ENCODE peak calls at places on chromosomes 6 and 20, in six cellular contexts. Q is sigmoid colon, A is heart left ventricle, P is cardiac muscle cell, V is endothelial cell of umbilical vein, C is GM23338. W is an unnamed sample. For H3K36me3, the result is how much of the 10 kb centered on the place peaks cover.

GRCh38 chr20:35490736-35491181 is 35.4 kb downstream of the CEP250 start:
- DNase-seq in Q (no peak), A (no peak), P (no peak), V (no peak), C (no peak), W (no peak)

GRCh38 chr6:41066867-41067304 is 5.3 kb downstream of the OARD1 start:
- DNase-seq in Q (peak), A (peak), P (peak), V (peak), C (peak), W (peak)

GRCh38 chr20:17910828-17911294 is 57.7 kb downstream of the SNX5 start:
- DNase-seq in Q (peak), A (peak), P (peak), V (peak), C (peak), W (no peak)

GRCh38 chr6:90021701-90022100 is 127.4 kb downstream of the GJA10 start:
- DNase-seq in Q (no peak), A (no peak), P (no peak), V (no peak), C (no peak), W (no peak)

GRCh38 chr6:106981901-106982300 is 7.4 kb upstream of the CD24 start:
- DNase-seq in Q (no peak), A (no peak), P (no peak), V (no peak), C (no peak), W (no peak)

GRCh38 chr6:14441371-14441781 is 323.8 kb downstream of the CD83 start:
- DNase-seq in Q (peak), A (peak), P (peak), V (no peak), C (no peak), W (no peak)

GRCh38 chr6:36633915-36634314 is 39.8 kb downstream of the SRSF3 start:
- DNase-seq in Q (no peak), A (peak), P (peak), V (peak), C (no peak), W (no peak)

GRCh38 chr6:34512738-34513115 is 43.4 kb downstream of the SPDEF start:
- DNase-seq in Q (peak), A (no peak), P (no peak), V (no peak), C (no peak), W (peak)

DNA sequence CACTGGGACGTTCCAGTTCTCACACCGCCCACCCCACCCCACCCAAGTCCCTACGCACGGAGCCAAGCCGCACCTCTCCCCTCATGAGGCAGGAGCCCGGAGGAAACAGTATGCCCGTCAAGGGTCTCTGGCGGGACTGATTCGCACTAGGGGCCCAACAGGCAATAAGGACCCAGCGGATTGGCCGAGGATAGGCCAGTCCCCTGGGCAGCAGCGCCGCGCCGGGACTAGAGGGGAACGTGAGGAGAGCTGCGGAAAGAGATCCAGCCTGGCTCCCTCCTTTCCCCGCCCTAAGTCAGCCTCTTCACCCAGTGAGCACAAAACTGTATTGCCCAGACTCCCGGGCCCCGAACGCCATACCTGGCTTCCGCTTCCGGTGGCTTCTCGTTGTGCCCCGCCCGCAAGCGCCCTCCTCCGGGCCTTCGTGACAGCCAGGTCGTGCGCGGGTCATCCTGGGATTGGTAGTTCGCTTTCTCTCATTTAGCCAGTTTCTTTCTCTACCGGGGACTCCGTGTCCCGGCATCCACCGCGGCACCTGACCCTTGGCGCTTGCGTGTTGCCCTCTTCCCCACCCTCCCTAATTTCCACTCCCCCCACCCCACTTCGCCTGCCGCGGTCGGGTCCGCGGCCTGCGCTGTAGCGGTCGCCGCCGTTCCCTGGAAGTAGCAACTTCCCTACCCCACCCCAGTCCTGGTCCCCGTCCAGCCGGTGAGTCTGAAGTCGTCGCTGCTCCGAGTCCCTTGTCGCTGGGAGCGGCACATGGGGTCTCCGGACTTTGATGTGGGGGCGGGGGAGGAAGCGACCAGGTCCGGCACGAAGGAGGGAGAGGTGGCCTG is at the start of gene CSNK2B:
- DNase-seq in Q (peak), A (peak), P (peak), V (peak), C (peak), W (peak)
- TF ChIP-seq CTCF in Q (no peak), A (no peak), P (no peak), V (no peak), C (no peak), W (peak)

GRCh38 chr6:136250686-136251008 is 536 bp upstream of the MTFR2 start:
- DNase-seq in Q (no peak), A (no peak), P (no peak), V (no peak), C (no peak), W (no peak)

GRCh38 chr6:136254851-136255466 is 4.8 kb upstream of the MTFR2 start:
- DNase-seq in Q (no peak), A (no peak), P (no peak), V (no peak), C (no peak), W (no peak)

GRCh38 chr6:136251394-136251793 is 1.3 kb upstream of the MTFR2 start:
- DNase-seq in Q (no peak), A (no peak), P (no peak), V (peak), C (no peak), W (no peak)

GRCh38 chr6:136252441-136252840 is 2.3 kb upstream of the MTFR2 start:
- DNase-seq in Q (no peak), A (no peak), P (no peak), V (no peak), C (no peak), W (no peak)

GRCh38 chr6:136253734-136254133 is 3.6 kb upstream of the MTFR2 start:
- DNase-seq in Q (no peak), A (no peak), P (no peak), V (no peak), C (no peak), W (no peak)
- H3K27ac ChIP-seq in Q (no peak), A (no peak), P (no peak), V (no peak), C (no peak), W (no peak)

GRCh38 chr20:49098136-49098535 is 52.0 kb downstream of the CSE1L start:
- DNase-seq in Q (no peak), A (no peak), P (no peak), V (no peak), C (no peak), W (no peak)

GRCh38 chr20:49097159-49097558 is 51.0 kb downstream of the CSE1L start:
- DNase-seq in Q (no peak), A (no peak), P (no peak), V (no peak), C (no peak), W (no peak)

GRCh38 chr20:49100934-49101333 is 54.8 kb downstream of the CSE1L start:
- DNase-seq in Q (no peak), A (no peak), P (no peak), V (no peak), C (no peak), W (no peak)

GRCh38 chr20:49096212-49096730 is 50.2 kb downstream of the CSE1L start:
- DNase-seq in Q (no peak), A (no peak), P (no peak), V (peak), C (no peak), W (no peak)

GRCh38 chr20:49099011-49099410 is 52.9 kb downstream of the CSE1L start:
- DNase-seq in Q (no peak), A (no peak), P (no peak), V (no peak), C (no peak), W (no peak)
- H3K36me3 ChIP-seq in Q (half or more), A (half or more), P (under half), V (under half), C (half or more), W (half or more)

GRCh38 chr6:129749749-129750120 is 39.8 kb upstream of the ARHGAP18 start:
- DNase-seq in Q (no peak), A (no peak), P (peak), V (peak), C (no peak), W (no peak)

GRCh38 chr6:129750390-129750789 is 40.4 kb upstream of the ARHGAP18 start:
- DNase-seq in Q (no peak), A (no peak), P (peak), V (peak), C (no peak), W (no peak)

GRCh38 chr6:129748901-129749748 is 39.1 kb upstream of the ARHGAP18 start:
- DNase-seq in Q (no peak), A (no peak), P (peak), V (peak), C (no peak), W (no peak)

GRCh38 chr6:129747588-129748112 is 37.7 kb upstream of the ARHGAP18 start:
- DNase-seq in Q (no peak), A (no peak), P (no peak), V (no peak), C (no peak), W (no peak)

GRCh38 chr6:129748212-129748900 is 38.4 kb upstream of the ARHGAP18 start:
- DNase-seq in Q (no peak), A (peak), P (peak), V (peak), C (peak), W (no peak)
- TF ChIP-seq CTCF in Q (no peak), A (no peak), P (no peak), V (no peak), C (no peak), W (no peak)

GRCh38 chr6:127338936-127339335 is 4.5 kb downstream of the ECHDC1 start:
- DNase-seq in Q (no peak), A (no peak), P (no peak), V (no peak), C (no peak), W (no peak)
- H3K27ac ChIP-seq in Q (no peak), A (no peak), P (no peak), V (no peak), C (no peak), W (no peak)

W was measured in WERI-Rb-1.